ENCODE peak calls at places on chromosomes 7 and 10, in eight cellular contexts. Y, K, M, H, O, S, T and L are unnamed samples. For H3K4me1 and H3K27me3, the result is how much of the 10 kb centered on the place peaks cover.

GRCh38 chr7:116363637-116364432 is 135.7 kb upstream of the CAV2 start:
- DNase-seq in Y (no peak), K (no peak), M (no peak), H (no peak), O (no peak), S (no peak), T (no peak), L (no peak)

GRCh38 chr10:43110318-43111071 is 27.8 kb upstream of the CSGALNACT2 start:
- DNase-seq in Y (no peak), K (peak), M (no peak), H (no peak), O (no peak), S (peak), T (peak), L (no peak)

GRCh38 chr7:71229699-71230098 is 97.8 kb downstream of the GALNT17 start:
- DNase-seq in Y (no peak), K (no peak), M (no peak), H (no peak), O (no peak), S (no peak), T (no peak), L (no peak)

GRCh38 chr10:96306516-96306915 is 2.3 kb downstream of the DNTT start:
- DNase-seq in Y (no peak), K (peak), M (no peak), H (peak), O (no peak), S (peak), T (peak), L (peak)

GRCh38 chr10:7649673-7650330 is 17.0 kb downstream of the ITIH5 start:
- DNase-seq in Y (no peak), K (no peak), M (no peak), H (no peak), O (no peak), S (no peak), T (peak), L (peak)

GRCh38 chr7:47535033-47535703 is 46.7 kb downstream of the TNS3 start:
- DNase-seq in Y (no peak), K (no peak), M (no peak), H (no peak), O (no peak), S (no peak), T (no peak), L (no peak)

GRCh38 chr10:21526184-21526951 is 886 bp upstream of the SKIDA1 start:
- DNase-seq in Y (no peak), K (peak), M (peak), H (peak), O (no peak), S (peak), T (peak), L (peak)

GRCh38 chr10:32007026-32007425 is 49.2 kb downstream of the KIF5B start:
- DNase-seq in Y (no peak), K (no peak), M (no peak), H (no peak), O (no peak), S (no peak), T (no peak), L (no peak)

DNA sequence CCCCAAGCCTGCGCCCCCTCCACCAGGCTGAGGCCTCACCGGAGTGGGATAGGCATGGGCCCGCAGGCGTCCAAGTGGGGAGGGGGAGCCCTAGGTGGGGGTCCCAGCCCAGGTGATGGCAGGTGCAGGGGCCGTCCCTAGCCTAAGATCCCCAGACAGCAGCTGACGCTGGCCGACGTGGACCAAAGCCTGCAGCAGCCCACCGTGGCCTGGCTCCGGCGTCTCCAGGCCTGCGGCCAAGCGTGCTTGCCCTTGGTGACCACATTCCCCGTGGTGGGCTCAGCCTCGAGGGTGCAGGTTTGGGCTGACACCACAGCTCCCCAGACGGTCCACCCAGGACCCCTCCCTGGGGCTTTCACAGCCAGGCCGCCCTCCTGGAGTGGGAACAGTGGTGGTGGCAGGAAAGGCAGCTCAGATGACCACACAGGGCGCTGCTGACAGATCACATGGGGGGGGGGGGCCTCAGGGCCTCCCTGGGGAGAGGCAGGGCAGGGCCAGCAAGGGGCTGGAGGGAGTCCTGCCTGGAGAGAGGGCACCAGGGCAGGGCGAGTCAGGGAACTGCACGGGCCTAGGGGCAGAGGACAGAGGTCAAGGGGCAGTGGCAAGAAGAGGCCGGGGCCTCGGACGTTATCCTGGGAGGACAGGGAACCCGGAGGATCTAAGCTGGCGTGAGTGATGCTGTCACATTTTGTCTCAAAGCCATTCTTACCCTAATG is 767 bp upstream of the ADAM8 start:
- DNase-seq in Y (no peak), K (no peak), M (no peak), H (no peak), O (no peak), S (peak), T (no peak), L (no peak)
- H3K4me3 ChIP-seq in Y (no peak), K (no peak), M (no peak), H (no peak), O (no peak), S (no peak), T (no peak), L (no peak)

GRCh38 chr10:132614431-132615341 is 77.1 kb downstream of the INPP5A start:
- DNase-seq in Y (no peak), K (no peak), M (no peak), H (no peak), O (no peak), S (no peak), T (no peak), L (peak)

GRCh38 chr10:132613566-132614348 is 76.2 kb downstream of the INPP5A start:
- DNase-seq in Y (no peak), K (no peak), M (no peak), H (no peak), O (no peak), S (no peak), T (no peak), L (peak)

GRCh38 chr10:132611026-132611910 is 73.7 kb downstream of the INPP5A start:
- DNase-seq in Y (no peak), K (no peak), M (no peak), H (no peak), O (no peak), S (no peak), T (no peak), L (peak)

GRCh38 chr10:132611986-132612385 is 74.4 kb downstream of the INPP5A start:
- DNase-seq in Y (no peak), K (no peak), M (no peak), H (no peak), O (no peak), S (no peak), T (no peak), L (peak)

GRCh38 chr10:132612571-132613504 is 75.3 kb downstream of the INPP5A start:
- DNase-seq in Y (no peak), K (no peak), M (no peak), H (no peak), O (no peak), S (no peak), T (no peak), L (no peak)
- H3K4me1 ChIP-seq in Y (under half), K (under half), M (under half), H (under half), O (under half), S (under half), T (under half), L (under half)

DNA sequence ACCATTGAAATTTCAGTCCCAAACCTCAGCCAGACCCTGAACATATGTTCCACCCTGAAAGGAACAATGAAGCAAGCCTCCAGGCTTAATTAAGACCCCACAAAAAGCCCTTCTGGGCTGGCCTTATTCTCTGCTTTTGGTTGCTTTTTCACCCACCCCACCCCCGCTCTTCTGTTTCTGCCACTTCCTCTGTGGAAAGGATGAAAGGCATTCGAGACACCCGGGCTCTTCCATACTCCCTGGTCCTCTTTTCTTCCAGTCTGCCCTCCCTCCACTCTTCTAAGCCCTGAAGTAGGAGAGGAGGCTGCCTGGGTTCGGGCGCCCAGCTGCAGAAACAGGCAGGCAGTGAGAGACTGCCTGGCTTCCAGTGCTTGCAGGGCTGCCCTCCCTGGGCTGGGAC is 9.4 kb upstream of the FAM241B start:
- DNase-seq in Y (no peak), K (no peak), M (no peak), H (no peak), O (no peak), S (no peak), T (no peak), L (no peak)
- H3K27me3 ChIP-seq in Y (under half), K (under half), M (under half), H (under half), O (under half), S (under half), T (under half), L (under half)

DNA sequence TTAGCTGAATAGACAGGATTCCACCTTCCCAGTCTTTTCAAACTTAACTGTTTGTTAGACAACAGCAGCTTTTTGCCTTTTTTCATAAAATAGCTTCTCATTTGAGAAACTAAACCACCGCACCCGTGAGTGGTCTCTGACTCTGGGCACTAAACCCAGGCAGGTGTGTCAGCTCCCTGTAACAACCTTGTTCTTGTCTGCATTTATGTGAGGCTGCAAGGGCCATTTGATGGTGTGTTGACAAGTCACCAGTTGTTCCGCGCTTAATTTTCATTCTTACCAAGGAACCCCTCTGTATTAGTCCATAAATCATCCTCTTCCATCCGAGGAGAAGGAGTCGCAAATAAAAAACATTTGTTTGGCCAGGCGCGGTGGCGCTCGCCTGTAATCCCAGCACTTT is 1.5 kb downstream of the STOX1 start:
- DNase-seq in Y (no peak), K (no peak), M (no peak), H (no peak), O (no peak), S (no peak), T (no peak), L (no peak)
- H3K4me3 ChIP-seq in Y (no peak), K (no peak), M (no peak), H (no peak), O (peak), S (no peak), T (no peak), L (no peak)

GRCh38 chr7:102128303-102128702 is 158.4 kb upstream of the SH2B2 start:
- DNase-seq in Y (no peak), K (no peak), M (no peak), H (no peak), O (no peak), S (no peak), T (no peak), L (no peak)
- H3K4me1 ChIP-seq in Y (under half), K (under half), M (under half), H (under half), O (under half), S (under half), T (under half), L (under half)

GRCh38 chr10:1316806-1317131 is 260.6 kb downstream of the WDR37 start:
- DNase-seq in Y (no peak), K (no peak), M (no peak), H (no peak), O (no peak), S (no peak), T (no peak), L (no peak)
- H3K27me3 ChIP-seq in Y (under half), K (under half), M (under half), H (under half), O (under half), S (under half), T (under half), L (under half)

GRCh38 chr10:1400129-1400865 is 337.0 kb downstream of the ADARB2 start:
- DNase-seq in Y (no peak), K (no peak), M (peak), H (no peak), O (no peak), S (no peak), T (no peak), L (peak)
- H3K4me3 ChIP-seq in Y (no peak), K (no peak), M (no peak), H (no peak), O (no peak), S (no peak), T (no peak), L (no peak)

GRCh38 chr10:89382757-89383156 is 4.9 kb downstream of the IFIT1B start:
- DNase-seq in Y (no peak), K (no peak), M (no peak), H (no peak), O (no peak), S (no peak), T (no peak), L (no peak)

GRCh38 chr10:89389254-89389653 is 3.2 kb upstream of the IFIT1 start:
- DNase-seq in Y (no peak), K (no peak), M (no peak), H (no peak), O (no peak), S (no peak), T (no peak), L (no peak)

GRCh38 chr10:89384474-89385324 is 6.8 kb downstream of the IFIT1B start:
- DNase-seq in Y (no peak), K (no peak), M (no peak), H (no peak), O (no peak), S (no peak), T (no peak), L (no peak)
- H3K4me1 ChIP-seq in Y (under half), K (under half), M (under half), H (under half), O (under half), S (under half), T (under half), L (under half)

GRCh38 chr7:1603346-1604211 is 33.7 kb upstream of the PSMG3 start:
- DNase-seq in Y (no peak), K (no peak), M (no peak), H (no peak), O (no peak), S (no peak), T (no peak), L (no peak)
- H3K27me3 ChIP-seq in Y (under half), K (under half), M (under half), H (under half), O (under half), S (under half), T (under half), L (under half)

GRCh38 chr10:102302611-102303010 is 57.3 kb downstream of the GBF1 start:
- DNase-seq in Y (no peak), K (no peak), M (no peak), H (no peak), O (no peak), S (no peak), T (no peak), L (no peak)

GRCh38 chr10:102298899-102299298 is 53.6 kb downstream of the GBF1 start:
- DNase-seq in Y (no peak), K (no peak), M (no peak), H (no peak), O (no peak), S (no peak), T (no peak), L (no peak)

GRCh38 chr10:102299873-102300272 is 54.5 kb downstream of the GBF1 start:
- DNase-seq in Y (no peak), K (no peak), M (no peak), H (no peak), O (no peak), S (no peak), T (no peak), L (no peak)

GRCh38 chr10:102297132-102297531 is 51.8 kb downstream of the GBF1 start:
- DNase-seq in Y (no peak), K (no peak), M (no peak), H (no peak), O (no peak), S (no peak), T (no peak), L (no peak)

GRCh38 chr10:102300289-102300843 is 55.0 kb downstream of the GBF1 start:
- DNase-seq in Y (no peak), K (no peak), M (no peak), H (no peak), O (no peak), S (no peak), T (no peak), L (no peak)
- H3K4me3 ChIP-seq in Y (no peak), K (peak), M (no peak), H (no peak), O (no peak), S (no peak), T (no peak), L (no peak)